ENCODE peak calls at places on chromosomes 7 and 10, in ten cellular contexts. D is colonic mucosa, A is heart right ventricle, R is suprapubic skin, G is endodermal cell, O is left ventricle myocardium inferior, E is A549, P is upper lobe of right lung, Z is fibroblast of lung, F is RWPE1. B is an unnamed sample.

GRCh38 chr10:9038146-9038714 is 983.7 kb downstream of the GATA3 start:
- DNase-seq in D (no peak), P (no peak), G (no peak), Z (no peak), F (no peak), A (no peak), R (no peak), E (no peak), O (no peak), B (no peak)

GRCh38 chr10:60230892-60231291 is 158.8 kb downstream of the ANK3 start:
- DNase-seq in D (no peak), F (no peak), E (no peak), P (no peak), G (no peak), R (no peak), A (no peak), Z (peak; percentile 38), O (no peak), B (peak; percentile 35)

GRCh38 chr7:113281223-113281622 is 162.9 kb upstream of the SMIM30 start:
- DNase-seq in P (no peak), A (no peak), O (no peak), F (no peak), Z (no peak), D (no peak), E (no peak), G (no peak), R (no peak), B (no peak)

GRCh38 chr10:97454330-97455036 is 8.5 kb downstream of the ZDHHC16 start:
- DNase-seq in P (no peak), F (no peak), G (no peak), D (no peak), O (no peak), A (peak; percentile 44), E (no peak), R (no peak), Z (peak; percentile 59), B (no peak)

GRCh38 chr7:604038-604883 is 84.6 kb upstream of the PDGFA start:
- DNase-seq in P (peak; percentile 90), Z (peak; percentile 28), A (peak; percentile 89), E (no peak), F (no peak), O (peak; percentile 78), R (peak; percentile 89), D (peak; percentile 71), G (peak; percentile 67), B (peak; percentile 92)

GRCh38 chr7:33722383-33723096 is 182.8 kb upstream of the BMPER start:
- DNase-seq in P (no peak), E (peak; percentile 73), Z (peak; percentile 72), O (no peak), G (peak; percentile 92), R (no peak), A (no peak), F (peak; percentile 77), D (peak; percentile 12), B (peak; percentile 68)

GRCh38 chr7:156832195-156832877 is 60.6 kb downstream of the LMBR1 start:
- DNase-seq in G (no peak), R (no peak), Z (no peak), O (no peak), P (no peak), F (no peak), D (no peak), A (no peak), E (no peak), B (no peak)

GRCh38 chr7:94052398-94053180 is 48.4 kb upstream of the BET1 start:
- DNase-seq in O (no peak), D (no peak), F (no peak), E (no peak), Z (no peak), P (no peak), G (no peak), R (no peak), A (no peak), B (no peak)

GRCh38 chr7:72751978-72752377 is 76.0 kb downstream of the TYW1B start:
- DNase-seq in G (peak; percentile 76), E (no peak), D (no peak), F (no peak), O (no peak), R (no peak), A (no peak), Z (no peak), P (no peak), B (no peak)

GRCh38 chr10:35211390-35211789 is 84.7 kb downstream of the CREM start:
- DNase-seq in Z (no peak), D (no peak), E (no peak), P (no peak), O (no peak), A (no peak), G (peak; percentile 71), F (no peak), R (no peak), B (no peak)

GRCh38 chr7:150368884-150369739 is 490 bp downstream of the REPIN1 start:
- DNase-seq in G (peak; percentile 94), E (peak; percentile 79), F (peak; percentile 41), O (peak; percentile 71), A (peak; percentile 85), Z (peak; percentile 64), D (peak; percentile 67), R (no peak), P (peak; percentile 84), B (peak; percentile 44)

GRCh38 chr7:38844952-38845563 is 63.9 kb downstream of the VPS41 start:
- DNase-seq in P (no peak), G (no peak), A (no peak), Z (no peak), D (no peak), F (no peak), E (no peak), R (no peak), O (no peak), B (no peak)

GRCh38 chr7:133853706-133854276 is 273.3 kb upstream of the LRGUK start:
- DNase-seq in E (peak; percentile 50), R (no peak), G (peak; percentile 85), P (no peak), Z (peak; percentile 65), F (peak; percentile 59), O (no peak), A (no peak), D (peak; percentile 61), B (peak; percentile 72)

GRCh38 chr7:108875139-108875538 is 305.5 kb downstream of the DNAJB9 start:
- DNase-seq in D (no peak), E (no peak), F (no peak), A (no peak), P (no peak), O (no peak), G (peak; percentile 80), R (no peak), Z (peak; percentile 52), B (peak; percentile 57)

GRCh38 chr7:55951637-55952351 is at the start of gene MRPS17:
- DNase-seq in O (peak; percentile 91), Z (peak; percentile 84), D (peak; percentile 96), E (peak; percentile 97), G (peak; percentile 97), R (peak; percentile 94), F (peak; percentile 99), A (peak; percentile 92), P (peak; percentile 97), B (peak; percentile 83)

GRCh38 chr7:44081266-44081748 is 1.0 kb downstream of the POLM start:
- DNase-seq in R (no peak), G (no peak), P (no peak), E (no peak), O (peak; percentile 17), Z (no peak), F (no peak), A (no peak), D (no peak), B (no peak)
- TF ChIP-seq CTCF in R (no peak), G (no peak), P (no peak), E (no peak), O (no peak), Z (no peak), F (no peak), A (no peak), D (no peak), B (no peak)

GRCh38 chr7:130273863-130274262 is 7.2 kb downstream of the CPA2 start:
- DNase-seq in O (no peak), D (peak; percentile 19), E (no peak), A (peak; percentile 37), Z (peak; percentile 94), P (no peak), G (peak; percentile 67), F (no peak), R (no peak), B (no peak)
- H3K27ac ChIP-seq in O (peak overlapping the region; percentile 69), D (no peak overlapping the region), E (no peak overlapping the region), A (no peak overlapping the region), Z (no peak overlapping the region), P (no peak overlapping the region), G (peak overlapping the region; percentile 74), F (peak overlapping the region; percentile 96), R (no peak overlapping the region), B (no peak overlapping the region)

GRCh38 chr10:43362191-43362839 is 9.1 kb upstream of the FXYD4 start:
- DNase-seq in G (peak; percentile 99), Z (peak; percentile 83), A (peak; percentile 94), E (peak; percentile 86), D (peak; percentile 98), F (peak; percentile 90), P (peak; percentile 100), O (peak; percentile 97), R (peak; percentile 92), B (peak; percentile 94)
- TF ChIP-seq CTCF in G (peak; percentile 67), Z (no peak), A (peak; percentile 20), E (peak; percentile 50), D (peak; percentile 29), F (peak; percentile 46), P (peak; percentile 49), O (peak; percentile 59), R (peak; percentile 32), B (peak; percentile 66)

GRCh38 chr10:93945814-93946213 is 47.9 kb upstream of the PLCE1 start:
- DNase-seq in G (no peak), Z (peak; percentile 5), P (no peak), D (no peak), F (no peak), R (no peak), A (no peak), O (no peak), E (no peak), B (no peak)

GRCh38 chr10:93951905-93952304 is 41.8 kb upstream of the PLCE1 start:
- DNase-seq in P (no peak), F (no peak), O (no peak), Z (no peak), A (no peak), D (no peak), G (no peak), E (no peak), R (no peak), B (no peak)

GRCh38 chr10:93941603-93942002 is 47.8 kb downstream of the SLC35G1 start:
- DNase-seq in Z (no peak), R (no peak), E (no peak), P (no peak), D (no peak), A (no peak), F (no peak), O (no peak), G (no peak), B (no peak)

GRCh38 chr10:93947055-93947454 is 46.7 kb upstream of the PLCE1 start:
- DNase-seq in O (peak; percentile 40), G (no peak), P (no peak), R (no peak), Z (peak; percentile 55), A (peak; percentile 70), D (no peak), E (no peak), F (no peak), B (peak; percentile 90)

DNA sequence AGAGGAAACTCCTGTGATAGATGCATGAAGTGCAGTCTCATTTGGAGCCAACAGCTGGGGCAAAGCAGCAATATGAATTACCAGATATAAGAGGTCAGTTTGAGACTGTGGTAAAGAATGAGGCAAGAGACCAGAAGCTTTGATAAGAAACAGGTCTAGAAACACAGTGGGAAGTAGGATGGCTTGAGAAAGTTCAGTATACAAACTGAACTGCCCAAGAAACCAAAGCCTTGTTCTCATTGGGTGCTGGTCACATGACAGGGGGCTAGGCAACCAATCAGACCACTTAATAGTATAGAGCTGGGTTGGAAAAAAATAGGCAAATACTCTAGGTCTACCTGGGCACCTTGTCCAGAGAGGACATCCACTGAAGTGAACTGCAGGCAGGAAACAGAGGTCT is 46.2 kb upstream of the PLCE1 start:
- DNase-seq in R (no peak), F (no peak), Z (no peak), D (no peak), G (no peak), O (no peak), P (no peak), E (no peak), A (no peak), B (no peak)
- H3K27ac ChIP-seq in R (no peak overlapping the region), F (no peak overlapping the region), Z (no peak overlapping the region), D (no peak overlapping the region), G (no peak overlapping the region), O (peak overlapping the region; percentile 79), P (no peak overlapping the region), E (no peak overlapping the region), A (peak overlapping the region; percentile 78), B (peak overlapping the region; percentile 56)

B was measured in brain microvascular endothelial cell.